ENCODE peak calls at places on chromosomes 5 and 9, in five cellular contexts. R is T-helper 2 cell, Q is cardiac fibroblast, M is omental fat pad, D is NCI-H524. B is an unnamed sample.
A peak's percentile ranks its signal among the peaks of the same experiment; 100 is the strongest.

GRCh38 chr9:21153688-21154608 is 12.3 kb upstream of the IFNW1 start:
- DNase-seq in R (no peak), Q (peak; percentile 13), D (no peak), M (no peak), B (peak; percentile 51)

GRCh38 chr5:151449288-151449687 is 1.9 kb downstream of the SLC36A1 start:
- DNase-seq in Q (no peak), R (no peak), M (no peak), D (no peak), B (no peak)

GRCh38 chr5:87156631-87157030 is 111.1 kb upstream of the RASA1 start:
- DNase-seq in D (no peak), M (no peak), Q (no peak), R (no peak), B (no peak)

GRCh38 chr5:140881889-140882590 is at the start of gene PCDHA13:
- DNase-seq in D (no peak), M (no peak), R (no peak), Q (no peak), B (no peak)

GRCh38 chr9:90870646-90871326 is 69.2 kb downstream of the SYK start:
- DNase-seq in D (peak; percentile 41), R (no peak), Q (peak; percentile 55), M (no peak), B (peak; percentile 27)

GRCh38 chr5:174101331-174101730 is 55.8 kb downstream of the NSG2 start:
- DNase-seq in R (no peak), D (no peak), M (no peak), Q (no peak), B (no peak)

GRCh38 chr5:135153259-135153658 is 119.2 kb upstream of the PITX1 start:
- DNase-seq in M (no peak), Q (no peak), D (no peak), R (no peak), B (no peak)

GRCh38 chr5:131396882-131397281 is 133.0 kb downstream of the CDC42SE2 start:
- DNase-seq in D (no peak), M (no peak), Q (no peak), R (no peak), B (no peak)

GRCh38 chr5:133049726-133050048 is 2.1 kb upstream of the HSPA4 start:
- DNase-seq in R (no peak), D (no peak), M (no peak), Q (no peak), B (no peak)

GRCh38 chr5:42811591-42812392 is at the start of gene SELENOP:
- DNase-seq in Q (peak; percentile 84), D (no peak), R (no peak), M (no peak), B (peak; percentile 24)

GRCh38 chr9:116027511-116027910 is 126.1 kb upstream of the PAPPA start:
- DNase-seq in Q (peak; percentile 83), R (no peak), M (no peak), D (no peak), B (no peak)

GRCh38 chr9:137255448-137256114 is 454 bp downstream of the NELFB start:
- DNase-seq in M (no peak), D (no peak), Q (peak; percentile 45), R (peak; percentile 12), B (no peak)

GRCh38 chr5:134123360-134123759 is 8.9 kb downstream of the TCF7 start:
- DNase-seq in D (no peak), Q (no peak), M (no peak), R (no peak), B (no peak)

GRCh38 chr5:142156839-142157463 is 48.4 kb downstream of the NDFIP1 start:
- DNase-seq in Q (peak; percentile 33), D (no peak), M (no peak), R (no peak), B (no peak)

GRCh38 chr5:139651863-139652787 is 4.0 kb downstream of the CXXC5 start:
- DNase-seq in Q (peak; percentile 76), D (peak; percentile 41), R (peak; percentile 24), M (no peak), B (no peak)

GRCh38 chr5:43947870-43948269 is 344.9 kb downstream of the NNT start:
- DNase-seq in Q (peak; percentile 31), M (no peak), R (no peak), D (no peak), B (no peak)

GRCh38 chr9:297104-297794 is 82.6 kb downstream of the DOCK8 start:
- DNase-seq in Q (no peak), R (no peak), D (no peak), M (no peak), B (no peak)

GRCh38 chr9:122346478-122347347 is 24.1 kb upstream of the PTGS1 start:
- DNase-seq in Q (peak; percentile 32), R (no peak), D (no peak), M (no peak), B (no peak)

GRCh38 chr9:18542837-18543405 is 69.0 kb downstream of the ADAMTSL1 start:
- DNase-seq in M (no peak), R (no peak), D (no peak), Q (peak; percentile 41), B (no peak)

GRCh38 chr9:34985311-34985899 is 4.1 kb upstream of the DNAJB5 start:
- DNase-seq in D (peak; percentile 4), Q (peak; percentile 77), M (peak; percentile 64), R (no peak), B (peak; percentile 59)

GRCh38 chr5:115461506-115462290 is 82.9 kb downstream of the FEM1C start:
- DNase-seq in M (no peak), R (no peak), D (no peak), Q (peak; percentile 23), B (peak; percentile 89)

GRCh38 chr9:113541019-113541900 is 77.7 kb downstream of the RGS3 start:
- DNase-seq in D (no peak), R (no peak), Q (peak; percentile 63), M (no peak), B (peak; percentile 54)

GRCh38 chr5:72991394-72991793 is 35.6 kb downstream of the FCHO2 start:
- DNase-seq in D (no peak), R (no peak), Q (no peak), M (no peak), B (no peak)

B was measured in HCT116.